ENCODE peak calls at places on chromosomes 7 and 10, in four cellular contexts. One of them, this sample, is unnamed.

GRCh38 chr10:124447741-124448466 is 1.9 kb downstream of the NKX1-2 start:
- DNase-seq in HepG2: no peak
- DNase-seq in GM12878: no peak
- DNase-seq in K562: no peak
- DNase-seq in this sample: peak; percentile 54

GRCh38 chr10:62108768-62109430 is 159.7 kb downstream of the RTKN2 start:
- DNase-seq in GM12878: no peak
- DNase-seq in K562: no peak
- DNase-seq in HepG2: no peak
- DNase-seq in this sample: no peak

GRCh38 chr10:132030898-132031463 is 34.8 kb upstream of the JAKMIP3 start:
- DNase-seq in HepG2: no peak
- DNase-seq in K562: no peak
- DNase-seq in GM12878: no peak
- DNase-seq in this sample: no peak

GRCh38 chr10:71545001-71545400 is 148.3 kb downstream of the CDH23 start:
- DNase-seq in K562: no peak
- DNase-seq in GM12878: no peak
- DNase-seq in HepG2: no peak
- DNase-seq in this sample: no peak

GRCh38 chr10:19077276-19077675 is 28.7 kb downstream of the MALRD1 start:
- DNase-seq in K562: no peak
- DNase-seq in GM12878: no peak
- DNase-seq in HepG2: no peak
- DNase-seq in this sample: no peak

GRCh38 chr7:94059747-94060146 is 55.6 kb upstream of the BET1 start:
- DNase-seq in GM12878: peak; percentile 33
- DNase-seq in HepG2: no peak
- DNase-seq in K562: no peak
- DNase-seq in this sample: no peak

GRCh38 chr7:149638566-149639320 is 134.6 kb downstream of the ZNF467 start:
- DNase-seq in HepG2: no peak
- DNase-seq in GM12878: no peak
- DNase-seq in K562: no peak
- DNase-seq in this sample: no peak

GRCh38 chr10:50536617-50537252 is 87.0 kb downstream of the SGMS1 start:
- DNase-seq in HepG2: no peak
- DNase-seq in GM12878: no peak
- DNase-seq in K562: no peak
- DNase-seq in this sample: no peak

GRCh38 chr10:98006266-98006665 is 24.2 kb downstream of the CRTAC1 start:
- DNase-seq in GM12878: no peak
- DNase-seq in HepG2: no peak
- DNase-seq in K562: peak; percentile 48
- DNase-seq in this sample: peak; percentile 62

GRCh38 chr10:5317547-5318107 is 47.1 kb upstream of the UCN3 start:
- DNase-seq in HepG2: peak; percentile 19
- DNase-seq in GM12878: no peak
- DNase-seq in K562: peak; percentile 62
- DNase-seq in this sample: no peak

GRCh38 chr7:101696-102376 is 90.5 kb upstream of the FAM20C start:
- DNase-seq in GM12878: no peak
- DNase-seq in K562: no peak
- DNase-seq in HepG2: no peak
- DNase-seq in this sample: no peak

GRCh38 chr10:80552151-80552646 is 14.5 kb downstream of the SH2D4B start:
- DNase-seq in GM12878: no peak
- DNase-seq in K562: no peak
- DNase-seq in HepG2: peak; percentile 19
- DNase-seq in this sample: peak; percentile 27

GRCh38 chr7:129433823-129434171 is 435 bp upstream of the STRIP2 start:
- DNase-seq in GM12878: no peak
- DNase-seq in K562: no peak
- DNase-seq in HepG2: peak; percentile 65
- DNase-seq in this sample: peak; percentile 74

GRCh38 chr7:6495597-6496262 is 48.0 kb upstream of the DAGLB start:
- DNase-seq in HepG2: no peak
- DNase-seq in K562: peak; percentile 26
- DNase-seq in GM12878: no peak
- DNase-seq in this sample: no peak

GRCh38 chr10:18162021-18162631 is 21.9 kb downstream of the CACNB2 start:
- DNase-seq in HepG2: no peak
- DNase-seq in K562: no peak
- DNase-seq in GM12878: no peak
- DNase-seq in this sample: no peak

GRCh38 chr7:146401939-146402338 is 285.3 kb downstream of the CNTNAP2 start:
- DNase-seq in GM12878: no peak
- DNase-seq in HepG2: no peak
- DNase-seq in K562: no peak
- DNase-seq in this sample: no peak

GRCh38 chr7:49670991-49671390 is 102.4 kb upstream of the VWC2 start:
- DNase-seq in K562: no peak
- DNase-seq in GM12878: no peak
- DNase-seq in HepG2: no peak
- DNase-seq in this sample: no peak

GRCh38 chr7:106178593-106179134 is 66.6 kb upstream of the SYPL1 start:
- DNase-seq in HepG2: peak; percentile 5
- DNase-seq in GM12878: no peak
- DNase-seq in K562: no peak
- DNase-seq in this sample: no peak

GRCh38 chr10:45421231-45422097 is 47.4 kb downstream of the ALOX5 start:
- DNase-seq in GM12878: no peak
- DNase-seq in K562: no peak
- DNase-seq in HepG2: no peak
- DNase-seq in this sample: no peak

GRCh38 chr10:126063353-126063791 is 167.0 kb downstream of the FANK1 start:
- DNase-seq in K562: no peak
- DNase-seq in HepG2: no peak
- DNase-seq in GM12878: no peak
- DNase-seq in this sample: no peak

GRCh38 chr7:1352656-1353286 is 106.5 kb downstream of the MICALL2 start:
- DNase-seq in GM12878: no peak
- DNase-seq in HepG2: no peak
- DNase-seq in K562: no peak
- DNase-seq in this sample: no peak

GRCh38 chr10:71342850-71343773 is 24.1 kb downstream of the SLC29A3 start:
- DNase-seq in HepG2: peak; percentile 74
- DNase-seq in GM12878: no peak
- DNase-seq in K562: peak; percentile 33
- DNase-seq in this sample: no peak

GRCh38 chr7:42493436-42494198 is 256.6 kb upstream of the GLI3 start:
- DNase-seq in GM12878: no peak
- DNase-seq in HepG2: no peak
- DNase-seq in K562: peak; percentile 47
- DNase-seq in this sample: peak; percentile 64

GRCh38 chr7:51315393-51316261 is 982 bp downstream of the COBL start:
- DNase-seq in HepG2: peak; percentile 73
- DNase-seq in GM12878: no peak
- DNase-seq in K562: no peak
- DNase-seq in this sample: peak; percentile 67

GRCh38 chr7:95690367-95690947 is 81.9 kb upstream of the DYNC1I1 start:
- DNase-seq in HepG2: peak; percentile 47
- DNase-seq in K562: peak; percentile 40
- DNase-seq in GM12878: peak; percentile 8
- DNase-seq in this sample: no peak

GRCh38 chr7:92808006-92808405 is 28.4 kb downstream of the CDK6 start:
- DNase-seq in HepG2: no peak
- DNase-seq in K562: no peak
- DNase-seq in GM12878: no peak
- DNase-seq in this sample: no peak

GRCh38 chr7:142301299-142301698 is 43.4 kb upstream of the PRSS58 start:
- DNase-seq in GM12878: no peak
- DNase-seq in HepG2: no peak
- DNase-seq in K562: no peak
- DNase-seq in this sample: no peak

GRCh38 chr7:85287126-85287825 is 100.4 kb upstream of the SEMA3D start:
- DNase-seq in GM12878: no peak
- DNase-seq in HepG2: no peak
- DNase-seq in K562: no peak
- DNase-seq in this sample: no peak

GRCh38 chr10:48309711-48310226 is 3.3 kb downstream of the MAPK8 start:
- DNase-seq in K562: no peak
- DNase-seq in GM12878: no peak
- DNase-seq in HepG2: peak; percentile 41
- DNase-seq in this sample: no peak

GRCh38 chr10:60536529-60537114 is 146.9 kb upstream of the ANK3 start:
- DNase-seq in GM12878: no peak
- DNase-seq in HepG2: no peak
- DNase-seq in K562: no peak
- DNase-seq in this sample: no peak
- TF ChIP-seq CBFB in GM12878: no peak
- TF ChIP-seq CBFB in HepG2: no peak
- TF ChIP-seq CBFB in K562: no peak
- TF ChIP-seq CBFB in this sample: no peak

GRCh38 chr7:138712652-138713051 is 11.5 kb upstream of the SVOPL start:
- DNase-seq in HepG2: no peak
- DNase-seq in GM12878: no peak
- DNase-seq in K562: no peak
- DNase-seq in this sample: no peak
- TF ChIP-seq CBFB in HepG2: no peak
- TF ChIP-seq CBFB in GM12878: no peak
- TF ChIP-seq CBFB in K562: no peak
- TF ChIP-seq CBFB in this sample: no peak

DNA sequence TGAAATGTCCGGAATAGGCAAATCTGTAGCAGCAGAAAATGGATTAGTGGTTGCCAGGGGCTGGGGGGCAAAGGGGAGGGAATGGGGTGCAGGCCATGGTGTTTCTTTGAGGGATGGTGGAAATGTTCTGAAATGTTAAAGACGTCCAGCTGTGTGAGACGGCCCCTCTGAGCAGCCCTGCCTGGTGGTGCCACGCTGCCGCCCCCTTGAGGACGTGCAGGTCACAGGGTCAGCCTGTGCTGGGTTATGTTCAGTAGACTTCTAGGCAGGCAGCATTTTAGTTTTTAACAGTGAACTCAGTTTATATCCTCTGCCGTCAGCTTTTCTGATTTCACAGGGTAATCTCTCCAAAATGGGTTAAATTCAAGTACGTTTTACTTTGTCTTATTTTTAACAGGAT is 9.4 kb downstream of the NUB1 start:
- DNase-seq in HepG2: no peak
- DNase-seq in GM12878: no peak
- DNase-seq in K562: peak; percentile 57
- DNase-seq in this sample: peak; percentile 75
- TF ChIP-seq CBFB in HepG2: no peak
- TF ChIP-seq CBFB in GM12878: no peak
- TF ChIP-seq CBFB in K562: no peak
- TF ChIP-seq CBFB in this sample: no peak

GRCh38 chr7:13541326-13541725 is 448.1 kb downstream of the ETV1 start:
- DNase-seq in HepG2: no peak
- DNase-seq in GM12878: no peak
- DNase-seq in K562: no peak
- DNase-seq in this sample: no peak

GRCh38 chr7:13538669-13539068 is 450.8 kb downstream of the ETV1 start:
- DNase-seq in HepG2: no peak
- DNase-seq in K562: no peak
- DNase-seq in GM12878: no peak
- DNase-seq in this sample: no peak

GRCh38 chr7:13542451-13542850 is 447.0 kb downstream of the ETV1 start:
- DNase-seq in GM12878: no peak
- DNase-seq in K562: no peak
- DNase-seq in HepG2: no peak
- DNase-seq in this sample: no peak

DNA sequence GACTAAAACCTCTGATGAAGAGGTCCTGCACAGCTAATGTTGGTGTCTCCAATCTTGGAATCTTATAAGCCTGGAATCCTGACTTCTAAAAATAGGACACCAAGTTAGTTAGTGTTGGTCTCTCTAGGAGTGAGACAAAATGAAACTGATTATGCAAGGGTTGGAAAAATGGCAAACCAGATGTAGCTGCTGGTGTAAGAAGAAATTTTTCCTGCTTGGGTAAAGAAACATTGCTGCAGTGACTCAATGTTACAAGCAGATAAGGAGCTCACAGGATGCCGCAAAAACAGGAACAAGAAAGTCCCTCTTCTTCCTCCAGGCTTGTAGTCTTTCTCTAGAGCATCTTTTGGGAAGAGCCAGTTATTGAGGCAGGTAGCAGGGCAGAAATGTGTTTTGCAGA is 449.0 kb downstream of the ETV1 start:
- DNase-seq in K562: no peak
- DNase-seq in HepG2: no peak
- DNase-seq in GM12878: no peak
- DNase-seq in this sample: no peak
- TF ChIP-seq CBFB in K562: no peak
- TF ChIP-seq CBFB in HepG2: no peak
- TF ChIP-seq CBFB in GM12878: no peak
- TF ChIP-seq CBFB in this sample: no peak

GRCh38 chr10:58756126-58756525 is 243.5 kb downstream of the BICC1 start:
- DNase-seq in GM12878: no peak
- DNase-seq in HepG2: no peak
- DNase-seq in K562: no peak
- DNase-seq in this sample: no peak

GRCh38 chr10:58757352-58758071 is 244.8 kb downstream of the BICC1 start:
- DNase-seq in GM12878: no peak
- DNase-seq in HepG2: no peak
- DNase-seq in K562: no peak
- DNase-seq in this sample: no peak

GRCh38 chr10:58753425-58753824 is 240.8 kb downstream of the BICC1 start:
- DNase-seq in GM12878: no peak
- DNase-seq in HepG2: no peak
- DNase-seq in K562: no peak
- DNase-seq in this sample: no peak

GRCh38 chr10:58754419-58755180 is 241.9 kb downstream of the BICC1 start:
- DNase-seq in GM12878: no peak
- DNase-seq in HepG2: no peak
- DNase-seq in K562: no peak
- DNase-seq in this sample: no peak

DNA sequence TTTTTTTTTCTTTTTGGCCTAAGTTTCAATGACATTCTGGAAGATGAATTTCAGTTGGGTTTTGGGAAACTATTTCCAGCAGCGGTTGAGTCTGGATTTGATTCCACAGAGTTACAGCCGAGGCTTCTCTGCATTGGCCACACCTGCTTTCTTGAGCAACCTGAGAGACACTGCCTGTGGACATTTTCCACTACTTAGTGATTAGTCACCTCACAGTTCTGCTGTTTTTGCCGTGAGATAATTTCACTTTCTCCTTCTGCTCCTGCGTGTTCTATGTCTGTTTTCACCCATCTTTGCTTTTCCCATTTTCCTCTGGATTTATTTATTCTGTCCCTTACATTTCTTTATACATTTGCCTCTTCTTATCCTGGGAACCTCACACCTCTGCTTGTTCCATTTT is 243.0 kb downstream of the BICC1 start:
- DNase-seq in HepG2: no peak
- DNase-seq in GM12878: no peak
- DNase-seq in K562: no peak
- DNase-seq in this sample: no peak
- TF ChIP-seq CBFB in HepG2: no peak
- TF ChIP-seq CBFB in GM12878: no peak
- TF ChIP-seq CBFB in K562: no peak
- TF ChIP-seq CBFB in this sample: no peak

This sample was measured in WTC11.